ENCODE peak calls at places on chromosomes 6 and 20, in four cellular contexts. V is adrenal gland, K is heart left ventricle, W is AG09309. I is an unnamed sample.

GRCh38 chr6:37473364-37474095 is 26.2 kb downstream of the CCDC167 start:
- DNase-seq in V (no peak), K (peak; percentile 87), W (no peak), I (no peak)

GRCh38 chr6:11198663-11199603 is 33.5 kb downstream of the NEDD9 start:
- DNase-seq in V (no peak), K (no peak), W (no peak), I (no peak)

GRCh38 chr6:5905431-5906339 is 101.0 kb downstream of the NRN1 start:
- DNase-seq in V (peak; percentile 70), K (peak; percentile 88), W (peak; percentile 86), I (no peak)

GRCh38 chr6:136408205-136408604 is 118.6 kb upstream of the BCLAF1 start:
- DNase-seq in V (no peak), K (no peak), W (peak; percentile 11), I (no peak)

GRCh38 chr20:32484221-32485125 is 100.7 kb downstream of the NOL4L start:
- DNase-seq in V (peak; percentile 75), K (peak; percentile 51), W (no peak), I (no peak)

GRCh38 chr6:55758156-55758942 is 117.0 kb downstream of the BMP5 start:
- DNase-seq in V (no peak), K (peak; percentile 24), W (peak; percentile 87), I (peak; percentile 72)

GRCh38 chr6:53527249-53527765 is 17.6 kb downstream of the GCLC start:
- DNase-seq in V (no peak), K (no peak), W (no peak), I (no peak)

GRCh38 chr6:37689356-37689755 is 8.3 kb downstream of the MDGA1 start:
- DNase-seq in V (no peak), K (no peak), W (no peak), I (no peak)

GRCh38 chr6:104995989-104996617 is 39.2 kb downstream of the LIN28B start:
- DNase-seq in V (no peak), K (no peak), W (peak; percentile 1), I (no peak)

GRCh38 chr6:87444362-87444761 is 28.4 kb upstream of the SLC35A1 start:
- DNase-seq in V (no peak), K (no peak), W (no peak), I (no peak)

GRCh38 chr6:73585566-73586415 is 65.0 kb upstream of the EEF1A1 start:
- DNase-seq in V (peak; percentile 58), K (no peak), W (peak; percentile 42), I (peak; percentile 55)

GRCh38 chr6:169990095-169991030 is 238.9 kb downstream of the ERMARD start:
- DNase-seq in V (no peak), K (no peak), W (no peak), I (no peak)

GRCh38 chr6:148457137-148457842 is 114.7 kb downstream of the SASH1 start:
- DNase-seq in V (no peak), K (no peak), W (peak; percentile 48), I (no peak)

GRCh38 chr6:139970591-139970991 is 596.1 kb upstream of the CITED2 start:
- DNase-seq in V (no peak), K (no peak), W (no peak), I (no peak)

GRCh38 chr20:329325-329695 is 4.0 kb downstream of the SOX12 start:
- DNase-seq in V (no peak), K (no peak), W (no peak), I (no peak)

GRCh38 chr6:938271-939046 is 245.5 kb upstream of the EXOC2 start:
- DNase-seq in V (no peak), K (no peak), W (no peak), I (no peak)

GRCh38 chr20:844473-845225 is 11.1 kb downstream of the FAM110A start:
- DNase-seq in V (peak; percentile 93), K (peak; percentile 95), W (no peak), I (peak; percentile 78)

GRCh38 chr6:85468326-85468725 is 18.4 kb downstream of the NT5E start:
- DNase-seq in V (no peak), K (no peak), W (no peak), I (no peak)

GRCh38 chr20:2693996-2694471 is 1.5 kb downstream of the EBF4 start:
- DNase-seq in V (no peak), K (peak; percentile 36), W (no peak), I (no peak)

GRCh38 chr6:146861029-146861563 is 262.3 kb downstream of the ADGB start:
- DNase-seq in V (no peak), K (no peak), W (no peak), I (no peak)

GRCh38 chr6:161422710-161423109 is 148.8 kb upstream of the AGPAT4 start:
- DNase-seq in V (no peak), K (no peak), W (no peak), I (no peak)

GRCh38 chr6:158021814-158022748 is 40.4 kb downstream of the SYNJ2 start:
- DNase-seq in V (no peak), K (no peak), W (no peak), I (no peak)

GRCh38 chr20:40265872-40266533 is 423.0 kb downstream of the MAFB start:
- DNase-seq in V (peak; percentile 39), K (no peak), W (no peak), I (no peak)

GRCh38 chr6:2124260-2124709 is 121.1 kb downstream of the GMDS start:
- DNase-seq in V (no peak), K (no peak), W (no peak), I (no peak)

GRCh38 chr6:138607478-138608433 is 108.5 kb upstream of the NHSL1 start:
- DNase-seq in V (no peak), K (no peak), W (no peak), I (no peak)

GRCh38 chr6:104648347-104648746 is 211.4 kb downstream of the HACE1 start:
- DNase-seq in V (no peak), K (no peak), W (no peak), I (no peak)

GRCh38 chr20:25508083-25508770 is 77.1 kb downstream of the NINL start:
- DNase-seq in V (peak; percentile 81), K (no peak), W (peak; percentile 60), I (peak; percentile 80)

GRCh38 chr20:2052741-2053140 is 48.9 kb upstream of the STK35 start:
- DNase-seq in V (no peak), K (no peak), W (no peak), I (no peak)

GRCh38 chr6:150058986-150059385 is 9.9 kb downstream of the ULBP3 start:
- DNase-seq in V (no peak), K (no peak), W (no peak), I (no peak)

GRCh38 chr6:142413111-142413510 is 111.3 kb downstream of the ADGRG6 start:
- DNase-seq in V (no peak), K (no peak), W (no peak), I (no peak)

GRCh38 chr20:47172579-47172978 is 183.9 kb downstream of the ZMYND8 start:
- DNase-seq in V (no peak), K (no peak), W (no peak), I (no peak)

GRCh38 chr6:31356216-31356945 is 598 bp downstream of the HLA-B start:
- DNase-seq in V (peak; percentile 37), K (peak; percentile 43), W (no peak), I (no peak)

GRCh38 chr6:24985313-24985712 is 49.6 kb upstream of the RIPOR2 start:
- DNase-seq in V (no peak), K (no peak), W (no peak), I (no peak)

GRCh38 chr6:138302554-138302953 is 75.2 kb upstream of the SMIM28 start:
- DNase-seq in V (no peak), K (no peak), W (no peak), I (no peak)

GRCh38 chr6:121430514-121431460 is 4.7 kb upstream of the GJA1 start:
- DNase-seq in V (no peak), K (no peak), W (no peak), I (no peak)

GRCh38 chr20:53425930-53426329 is 167.7 kb downstream of the ZNF217 start:
- DNase-seq in V (no peak), K (no peak), W (no peak), I (no peak)

DNA sequence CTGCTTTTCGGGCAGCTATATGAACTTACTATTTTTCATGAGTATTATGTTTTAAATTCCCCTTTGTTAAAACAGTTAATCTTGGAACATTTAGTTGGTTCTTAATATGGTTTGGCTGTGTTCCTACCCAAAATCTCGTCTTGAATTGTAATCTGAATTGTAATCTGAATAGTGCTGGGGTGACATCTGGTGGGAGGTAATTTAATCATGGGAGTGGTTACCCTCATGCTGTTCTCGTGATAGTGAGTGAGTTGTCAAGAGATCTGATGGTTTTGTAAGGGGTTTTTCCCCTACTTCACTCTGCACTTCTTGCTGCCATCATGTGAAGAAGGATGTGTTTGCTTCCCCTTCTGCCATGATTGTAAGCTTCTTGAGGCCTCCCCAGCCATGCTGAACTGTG is 305.4 kb upstream of the MAP3K7 start:
- DNase-seq in V (no peak), K (no peak), W (no peak), I (no peak)
- TF ChIP-seq CTCF in V (no peak), K (no peak), W (no peak), I (no peak)

DNA sequence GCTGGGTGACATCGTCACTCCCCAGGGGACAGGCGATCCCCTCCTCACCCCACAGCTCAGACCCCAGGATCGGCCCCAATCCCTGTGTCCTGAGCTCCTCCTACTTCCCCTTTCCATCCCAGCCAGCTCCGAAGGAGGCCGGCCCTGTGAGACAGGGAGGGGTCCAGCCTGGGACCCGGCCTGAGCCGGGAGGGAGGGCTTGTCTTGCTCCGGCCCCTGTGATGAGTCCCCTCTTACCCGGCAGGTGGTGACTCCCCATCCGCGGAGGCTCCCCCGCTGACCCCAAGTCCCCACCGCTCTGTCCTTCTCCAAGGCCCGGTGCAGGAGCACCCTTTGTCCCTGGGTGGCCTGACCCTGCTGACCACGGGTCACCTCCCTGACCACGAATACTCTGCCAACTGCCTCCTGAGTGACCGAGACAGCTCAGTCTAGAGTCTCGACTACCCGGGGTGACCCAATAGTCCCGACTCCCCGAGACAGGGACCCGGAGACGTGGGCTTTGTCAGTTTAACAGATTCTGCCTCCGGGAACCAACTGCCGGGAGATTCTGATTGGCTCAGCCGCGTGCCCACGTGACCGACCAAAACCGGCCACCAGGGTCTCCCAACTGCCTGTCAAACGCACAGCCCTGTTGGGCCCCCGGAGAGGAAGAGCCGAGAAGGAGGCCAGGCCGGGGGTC is 187.4 kb upstream of the PROKR2 start:
- DNase-seq in V (peak; percentile 61), K (peak; percentile 80), W (no peak), I (no peak)
- TF ChIP-seq CTCF in V (peak; percentile 40), K (peak; percentile 3), W (peak; percentile 7), I (no peak)

DNA sequence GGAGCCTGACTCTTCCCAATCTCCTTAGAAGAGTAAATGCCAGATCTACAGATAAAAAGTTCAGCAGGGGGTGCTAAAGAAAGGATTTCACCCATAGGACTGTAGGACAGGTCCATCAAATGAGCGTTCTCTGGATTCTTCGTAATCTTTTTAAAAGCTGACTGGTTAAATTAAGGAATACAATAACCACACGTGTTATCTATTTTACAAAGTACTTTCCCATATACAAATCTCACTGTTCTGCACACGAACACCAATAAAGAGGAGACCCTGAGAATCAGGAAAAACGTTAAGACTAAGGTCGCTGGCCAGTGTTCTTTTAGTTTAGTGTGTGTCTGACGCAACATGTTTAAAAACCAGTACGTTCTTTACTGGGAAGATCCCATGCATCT is 542 bp downstream of the TUBE1 start:
- DNase-seq in V (no peak), K (no peak), W (peak; percentile 18), I (peak; percentile 25)
- TF ChIP-seq CTCF in V (no peak), K (no peak), W (peak; percentile 27), I (peak; percentile 25)

DNA sequence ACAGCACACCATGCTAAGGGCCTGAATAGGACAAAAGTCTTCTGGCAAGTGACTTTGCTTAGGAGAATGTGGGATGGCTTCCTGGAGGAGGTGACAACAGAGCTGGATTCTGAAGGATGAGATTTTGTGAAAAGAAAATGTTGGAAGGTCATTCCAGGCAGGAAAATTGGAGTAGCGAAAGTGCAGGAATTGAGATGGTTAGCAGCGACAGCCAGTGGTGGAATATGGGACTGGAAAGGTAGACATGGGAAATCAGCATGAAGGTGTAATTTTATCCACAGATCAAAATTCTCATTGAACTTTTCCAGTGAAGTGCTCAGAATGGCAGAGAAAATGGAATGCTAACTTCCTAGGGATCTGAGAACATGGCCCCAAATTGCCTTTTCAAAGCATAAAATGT is 5.7 kb upstream of the BACH2 start:
- DNase-seq in V (no peak), K (no peak), W (no peak), I (no peak)
- TF ChIP-seq CTCF in V (no peak), K (no peak), W (peak; percentile 62), I (no peak)